ENCODE peak calls at places on chromosomes 6 and 20, in seven cellular contexts. One of them, this sample, is unnamed. For H3K4me1, the result is how much of the 10 kb centered on the place peaks cover.

GRCh38 chr6:33747823-33748222 is 1.1 kb upstream of the IP6K3 start:
- DNase-seq in PC-3: no peak
- DNase-seq in mucosa of descending colon: no peak
- DNase-seq in left lung: no peak
- DNase-seq in heart left ventricle: no peak
- DNase-seq in lung: no peak
- DNase-seq in H1: no peak
- DNase-seq in this sample: no peak

GRCh38 chr6:106081715-106082114 is 4.4 kb upstream of the PRDM1 start:
- DNase-seq in left lung: no peak
- DNase-seq in heart left ventricle: no peak
- DNase-seq in lung: no peak
- DNase-seq in H1: no peak
- DNase-seq in PC-3: no peak
- DNase-seq in mucosa of descending colon: no peak
- DNase-seq in this sample: no peak

GRCh38 chr6:7270320-7271204 is 42.4 kb downstream of the SSR1 start:
- DNase-seq in H1: no peak
- DNase-seq in heart left ventricle: no peak
- DNase-seq in left lung: peak
- DNase-seq in lung: peak
- DNase-seq in mucosa of descending colon: no peak
- DNase-seq in PC-3: no peak
- DNase-seq in this sample: peak

GRCh38 chr20:15700147-15700765 is 873.0 kb downstream of the KIF16B start:
- DNase-seq in H1: no peak
- DNase-seq in lung: no peak
- DNase-seq in PC-3: no peak
- DNase-seq in left lung: no peak
- DNase-seq in heart left ventricle: no peak
- DNase-seq in mucosa of descending colon: no peak
- DNase-seq in this sample: no peak

GRCh38 chr6:73657201-73657600 is 3.4 kb upstream of the SLC17A5 start:
- DNase-seq in mucosa of descending colon: no peak
- DNase-seq in H1: no peak
- DNase-seq in left lung: no peak
- DNase-seq in PC-3: peak
- DNase-seq in heart left ventricle: no peak
- DNase-seq in lung: no peak
- DNase-seq in this sample: no peak

GRCh38 chr20:62745279-62745958 is 36.8 kb downstream of the NTSR1 start:
- DNase-seq in mucosa of descending colon: no peak
- DNase-seq in PC-3: no peak
- DNase-seq in left lung: peak
- DNase-seq in H1: no peak
- DNase-seq in lung: no peak
- DNase-seq in heart left ventricle: peak
- DNase-seq in this sample: no peak

GRCh38 chr20:48360338-48360698 is 467.5 kb downstream of the PREX1 start:
- DNase-seq in mucosa of descending colon: no peak
- DNase-seq in lung: no peak
- DNase-seq in PC-3: no peak
- DNase-seq in H1: no peak
- DNase-seq in left lung: no peak
- DNase-seq in heart left ventricle: no peak
- DNase-seq in this sample: no peak

GRCh38 chr6:158758941-158759479 is 60.2 kb downstream of the EZR start:
- DNase-seq in heart left ventricle: no peak
- DNase-seq in H1: no peak
- DNase-seq in mucosa of descending colon: no peak
- DNase-seq in left lung: no peak
- DNase-seq in PC-3: no peak
- DNase-seq in lung: no peak
- DNase-seq in this sample: no peak

GRCh38 chr6:23003671-23004598 is 434.6 kb downstream of the HDGFL1 start:
- DNase-seq in PC-3: no peak
- DNase-seq in left lung: no peak
- DNase-seq in mucosa of descending colon: no peak
- DNase-seq in lung: no peak
- DNase-seq in H1: no peak
- DNase-seq in heart left ventricle: peak
- DNase-seq in this sample: peak

GRCh38 chr6:23535071-23535470 is 590.9 kb upstream of the NRSN1 start:
- DNase-seq in left lung: no peak
- DNase-seq in H1: no peak
- DNase-seq in PC-3: no peak
- DNase-seq in heart left ventricle: no peak
- DNase-seq in lung: no peak
- DNase-seq in mucosa of descending colon: no peak
- DNase-seq in this sample: no peak

GRCh38 chr6:93008385-93008784 is 411.0 kb downstream of the EPHA7 start:
- DNase-seq in left lung: no peak
- DNase-seq in PC-3: no peak
- DNase-seq in lung: no peak
- DNase-seq in mucosa of descending colon: no peak
- DNase-seq in heart left ventricle: no peak
- DNase-seq in H1: no peak
- DNase-seq in this sample: no peak

GRCh38 chr20:20076297-20077065 is 24.1 kb downstream of the CFAP61 start:
- DNase-seq in PC-3: peak
- DNase-seq in H1: no peak
- DNase-seq in heart left ventricle: no peak
- DNase-seq in mucosa of descending colon: no peak
- DNase-seq in left lung: no peak
- DNase-seq in lung: no peak
- DNase-seq in this sample: no peak

GRCh38 chr20:49914310-49915117 is 815 bp downstream of the SPATA2 start:
- DNase-seq in mucosa of descending colon: no peak
- DNase-seq in lung: no peak
- DNase-seq in left lung: no peak
- DNase-seq in heart left ventricle: no peak
- DNase-seq in PC-3: peak
- DNase-seq in H1: no peak
- DNase-seq in this sample: no peak

GRCh38 chr20:45311589-45312211 is 3.6 kb upstream of the MATN4 start:
- DNase-seq in H1: no peak
- DNase-seq in mucosa of descending colon: peak
- DNase-seq in heart left ventricle: peak
- DNase-seq in lung: peak
- DNase-seq in left lung: peak
- DNase-seq in PC-3: peak
- DNase-seq in this sample: peak

GRCh38 chr6:38164671-38165108 is 345.2 kb downstream of the ZFAND3 start:
- DNase-seq in H1: no peak
- DNase-seq in heart left ventricle: no peak
- DNase-seq in left lung: peak
- DNase-seq in lung: no peak
- DNase-seq in mucosa of descending colon: no peak
- DNase-seq in PC-3: no peak
- DNase-seq in this sample: no peak

GRCh38 chr20:61725145-61725544 is 340.5 kb downstream of the TAF4 start:
- DNase-seq in heart left ventricle: no peak
- DNase-seq in left lung: peak
- DNase-seq in PC-3: no peak
- DNase-seq in mucosa of descending colon: no peak
- DNase-seq in H1: no peak
- DNase-seq in lung: no peak
- DNase-seq in this sample: no peak

GRCh38 chr6:165034271-165034741 is 275.1 kb downstream of the C6orf118 start:
- DNase-seq in left lung: no peak
- DNase-seq in mucosa of descending colon: no peak
- DNase-seq in heart left ventricle: no peak
- DNase-seq in lung: no peak
- DNase-seq in H1: no peak
- DNase-seq in PC-3: no peak
- DNase-seq in this sample: no peak

GRCh38 chr20:38260025-38260377 is 534 bp downstream of the KIAA1755 start:
- DNase-seq in PC-3: no peak
- DNase-seq in mucosa of descending colon: no peak
- DNase-seq in left lung: no peak
- DNase-seq in heart left ventricle: no peak
- DNase-seq in lung: no peak
- DNase-seq in H1: no peak
- DNase-seq in this sample: no peak

GRCh38 chr20:14986026-14986655 is 648.7 kb upstream of the FLRT3 start:
- DNase-seq in mucosa of descending colon: peak
- DNase-seq in PC-3: peak
- DNase-seq in heart left ventricle: no peak
- DNase-seq in left lung: no peak
- DNase-seq in lung: peak
- DNase-seq in H1: no peak
- DNase-seq in this sample: no peak

GRCh38 chr20:57428611-57429496 is 37.7 kb downstream of the RBM38 start:
- DNase-seq in PC-3: no peak
- DNase-seq in mucosa of descending colon: no peak
- DNase-seq in left lung: peak
- DNase-seq in H1: no peak
- DNase-seq in lung: no peak
- DNase-seq in heart left ventricle: no peak
- DNase-seq in this sample: no peak

GRCh38 chr6:141321486-141322347 is 811.0 kb upstream of the GJE1 start:
- DNase-seq in PC-3: no peak
- DNase-seq in heart left ventricle: no peak
- DNase-seq in H1: no peak
- DNase-seq in lung: no peak
- DNase-seq in left lung: no peak
- DNase-seq in mucosa of descending colon: no peak
- DNase-seq in this sample: no peak

GRCh38 chr6:321158-321438 is 28.8 kb downstream of the DUSP22 start:
- DNase-seq in left lung: no peak
- DNase-seq in H1: no peak
- DNase-seq in heart left ventricle: no peak
- DNase-seq in mucosa of descending colon: no peak
- DNase-seq in PC-3: peak
- DNase-seq in lung: no peak
- DNase-seq in this sample: no peak

GRCh38 chr20:17935186-17935585 is 33.4 kb downstream of the SNX5 start:
- DNase-seq in heart left ventricle: no peak
- DNase-seq in H1: no peak
- DNase-seq in mucosa of descending colon: no peak
- DNase-seq in PC-3: no peak
- DNase-seq in lung: no peak
- DNase-seq in left lung: no peak
- DNase-seq in this sample: no peak

GRCh38 chr6:169622618-169623017 is 79.2 kb downstream of the WDR27 start:
- DNase-seq in left lung: no peak
- DNase-seq in lung: no peak
- DNase-seq in mucosa of descending colon: no peak
- DNase-seq in heart left ventricle: no peak
- DNase-seq in H1: no peak
- DNase-seq in PC-3: no peak
- DNase-seq in this sample: no peak

GRCh38 chr6:116099036-116099435 is 1.6 kb upstream of the NT5DC1 start:
- DNase-seq in PC-3: no peak
- DNase-seq in mucosa of descending colon: no peak
- DNase-seq in lung: no peak
- DNase-seq in left lung: no peak
- DNase-seq in H1: no peak
- DNase-seq in heart left ventricle: no peak
- DNase-seq in this sample: no peak

DNA sequence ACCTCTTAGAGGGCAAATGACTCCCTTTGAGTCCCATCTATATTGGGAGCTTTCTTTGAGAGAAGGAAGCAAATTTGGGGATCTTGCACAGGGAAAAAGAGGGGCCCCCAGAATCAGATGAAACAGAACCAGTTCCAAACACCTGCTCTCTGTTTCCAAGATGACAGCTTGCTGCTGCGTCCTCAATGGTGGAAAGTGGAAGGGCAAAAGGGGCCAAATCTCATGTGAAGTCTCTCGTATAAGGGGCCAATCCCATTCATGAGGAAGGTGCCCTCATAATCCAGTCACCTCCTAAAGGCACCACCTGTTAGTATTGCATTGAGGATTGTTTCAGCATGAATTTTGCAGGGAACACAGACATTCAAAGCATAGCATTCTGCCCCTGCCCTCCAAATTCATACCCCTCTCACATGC is 483 bp upstream of the SERPINB1 start:
- DNase-seq in left lung: no peak
- DNase-seq in H1: no peak
- DNase-seq in mucosa of descending colon: no peak
- DNase-seq in PC-3: no peak
- DNase-seq in heart left ventricle: no peak
- DNase-seq in lung: no peak
- DNase-seq in this sample: no peak
- H3K4me1 ChIP-seq in left lung: under half
- H3K4me1 ChIP-seq in H1: under half
- H3K4me1 ChIP-seq in mucosa of descending colon: under half
- H3K4me1 ChIP-seq in PC-3: half or more
- H3K4me1 ChIP-seq in heart left ventricle: under half
- H3K4me1 ChIP-seq in lung: under half
- H3K4me1 ChIP-seq in this sample: under half

GRCh38 chr6:149897855-149898744 is at the start of gene RAET1E:
- DNase-seq in PC-3: no peak
- DNase-seq in H1: no peak
- DNase-seq in mucosa of descending colon: no peak
- DNase-seq in lung: no peak
- DNase-seq in left lung: no peak
- DNase-seq in heart left ventricle: no peak
- DNase-seq in this sample: peak
- H3K4me3 ChIP-seq in PC-3: peak
- H3K4me3 ChIP-seq in H1: no peak
- H3K4me3 ChIP-seq in mucosa of descending colon: no peak
- H3K4me3 ChIP-seq in lung: no peak
- H3K4me3 ChIP-seq in left lung: no peak
- H3K4me3 ChIP-seq in heart left ventricle: peak
- H3K4me3 ChIP-seq in this sample: no peak

DNA sequence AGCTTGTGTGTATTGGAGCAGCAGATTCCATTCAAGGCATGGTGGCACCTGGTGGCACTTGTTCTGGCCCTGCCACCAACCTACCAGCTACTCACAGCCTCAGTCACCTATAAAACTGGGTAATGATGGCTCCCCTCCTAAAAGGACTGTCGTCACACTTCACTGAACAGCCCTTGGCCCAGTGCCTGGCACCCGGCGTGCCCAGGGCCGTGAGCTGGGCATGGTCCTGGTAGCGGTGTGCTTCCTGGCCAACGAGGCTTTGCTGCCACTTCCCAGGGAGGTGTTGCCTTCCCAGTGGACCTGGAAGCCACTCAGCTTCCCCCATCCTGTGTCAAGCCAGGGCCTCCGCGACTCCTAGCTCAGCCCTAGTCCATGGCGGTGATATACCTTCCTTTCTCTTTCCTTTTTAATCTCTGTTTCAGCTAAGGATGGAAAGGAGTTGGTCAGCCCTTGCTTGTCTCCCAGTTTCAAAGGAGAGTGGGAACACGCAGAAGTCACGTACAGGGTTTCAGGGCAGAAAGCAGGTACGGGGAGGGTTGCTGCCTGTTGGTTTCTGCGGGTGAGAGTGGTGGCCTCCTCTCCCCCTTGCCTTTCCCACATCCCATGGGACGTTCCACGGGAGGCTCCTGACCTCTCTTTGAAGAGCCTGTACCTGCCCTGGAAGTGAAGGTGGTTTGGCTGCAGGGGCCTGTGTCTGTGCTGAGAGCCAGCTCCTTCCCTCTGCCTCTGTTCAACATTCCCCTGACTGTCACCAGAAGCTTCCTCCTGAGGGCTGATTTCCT is 25.5 kb downstream of the ENTPD6 start:
- DNase-seq in PC-3: no peak
- DNase-seq in heart left ventricle: peak
- DNase-seq in H1: no peak
- DNase-seq in lung: no peak
- DNase-seq in left lung: no peak
- DNase-seq in mucosa of descending colon: peak
- DNase-seq in this sample: no peak
- H3K4me1 ChIP-seq in PC-3: under half
- H3K4me1 ChIP-seq in heart left ventricle: half or more
- H3K4me1 ChIP-seq in H1: under half
- H3K4me1 ChIP-seq in lung: under half
- H3K4me1 ChIP-seq in left lung: under half
- H3K4me1 ChIP-seq in mucosa of descending colon: under half
- H3K4me1 ChIP-seq in this sample: half or more

GRCh38 chr6:24777227-24777626 is 2.5 kb downstream of the GMNN start:
- DNase-seq in heart left ventricle: no peak
- DNase-seq in PC-3: no peak
- DNase-seq in H1: no peak
- DNase-seq in mucosa of descending colon: no peak
- DNase-seq in left lung: no peak
- DNase-seq in lung: no peak
- DNase-seq in this sample: no peak
- H3K4me3 ChIP-seq in heart left ventricle: no peak
- H3K4me3 ChIP-seq in PC-3: peak
- H3K4me3 ChIP-seq in H1: peak
- H3K4me3 ChIP-seq in mucosa of descending colon: no peak
- H3K4me3 ChIP-seq in left lung: no peak
- H3K4me3 ChIP-seq in lung: no peak
- H3K4me3 ChIP-seq in this sample: no peak

This sample was measured in right atrium auricular region.